ENCODE peak calls at places on chromosomes 13 and 19, in four cellular contexts. One of them, this sample, is unnamed.

GRCh38 chr19:47697863-47698609 is 15.2 kb upstream of the EHD2 start:
- DNase-seq in upper lobe of left lung: peak; percentile 77
- DNase-seq in GM23338: peak; percentile 95
- DNase-seq in breast epithelium: peak; percentile 60
- DNase-seq in this sample: peak; percentile 73

GRCh38 chr13:106649495-106649894 is 81.6 kb upstream of the ARGLU1 start:
- DNase-seq in upper lobe of left lung: no peak
- DNase-seq in breast epithelium: no peak
- DNase-seq in GM23338: no peak
- DNase-seq in this sample: no peak

GRCh38 chr13:44237276-44237767 is 136.3 kb upstream of the SERP2 start:
- DNase-seq in upper lobe of left lung: peak; percentile 73
- DNase-seq in breast epithelium: peak; percentile 56
- DNase-seq in GM23338: no peak
- DNase-seq in this sample: peak; percentile 28

GRCh38 chr19:48390188-48391099 is 907 bp downstream of the KDELR1 start:
- DNase-seq in upper lobe of left lung: peak; percentile 56
- DNase-seq in breast epithelium: peak; percentile 50
- DNase-seq in GM23338: peak; percentile 82
- DNase-seq in this sample: peak; percentile 52

GRCh38 chr19:12611361-12611699 is 610 bp downstream of the ZNF791 start:
- DNase-seq in upper lobe of left lung: peak; percentile 61
- DNase-seq in GM23338: peak; percentile 72
- DNase-seq in breast epithelium: peak; percentile 76
- DNase-seq in this sample: peak; percentile 73

GRCh38 chr19:46515879-46516350 is 20.2 kb upstream of the PNMA8B start:
- DNase-seq in GM23338: peak; percentile 80
- DNase-seq in breast epithelium: no peak
- DNase-seq in upper lobe of left lung: no peak
- DNase-seq in this sample: no peak

GRCh38 chr19:51196181-51196580 is 28.7 kb upstream of the CD33 start:
- DNase-seq in breast epithelium: no peak
- DNase-seq in GM23338: no peak
- DNase-seq in upper lobe of left lung: no peak
- DNase-seq in this sample: no peak

GRCh38 chr19:30625947-30626346 is 253.8 kb downstream of the ZNF536 start:
- DNase-seq in GM23338: no peak
- DNase-seq in breast epithelium: no peak
- DNase-seq in upper lobe of left lung: no peak
- DNase-seq in this sample: no peak

GRCh38 chr13:30063892-30064291 is 213.5 kb upstream of the UBL3 start:
- DNase-seq in breast epithelium: no peak
- DNase-seq in upper lobe of left lung: no peak
- DNase-seq in GM23338: no peak
- DNase-seq in this sample: no peak

GRCh38 chr19:49591731-49592485 is 926 bp downstream of the PRR12 start:
- DNase-seq in breast epithelium: peak; percentile 37
- DNase-seq in upper lobe of left lung: peak; percentile 38
- DNase-seq in GM23338: peak; percentile 82
- DNase-seq in this sample: no peak

GRCh38 chr13:112893570-112894422 is 75.2 kb upstream of the MCF2L start:
- DNase-seq in upper lobe of left lung: peak; percentile 52
- DNase-seq in breast epithelium: no peak
- DNase-seq in GM23338: peak; percentile 71
- DNase-seq in this sample: no peak

GRCh38 chr13:79987761-79988160 is 353.2 kb downstream of the SPRY2 start:
- DNase-seq in GM23338: no peak
- DNase-seq in breast epithelium: no peak
- DNase-seq in upper lobe of left lung: no peak
- DNase-seq in this sample: no peak

GRCh38 chr19:38455031-38455430 is 21.5 kb downstream of the RYR1 start:
- DNase-seq in breast epithelium: no peak
- DNase-seq in upper lobe of left lung: no peak
- DNase-seq in GM23338: peak; percentile 68
- DNase-seq in this sample: no peak

GRCh38 chr19:51359294-51359693 is 6.9 kb downstream of the ETFB start:
- DNase-seq in breast epithelium: no peak
- DNase-seq in GM23338: no peak
- DNase-seq in upper lobe of left lung: no peak
- DNase-seq in this sample: no peak

DNA sequence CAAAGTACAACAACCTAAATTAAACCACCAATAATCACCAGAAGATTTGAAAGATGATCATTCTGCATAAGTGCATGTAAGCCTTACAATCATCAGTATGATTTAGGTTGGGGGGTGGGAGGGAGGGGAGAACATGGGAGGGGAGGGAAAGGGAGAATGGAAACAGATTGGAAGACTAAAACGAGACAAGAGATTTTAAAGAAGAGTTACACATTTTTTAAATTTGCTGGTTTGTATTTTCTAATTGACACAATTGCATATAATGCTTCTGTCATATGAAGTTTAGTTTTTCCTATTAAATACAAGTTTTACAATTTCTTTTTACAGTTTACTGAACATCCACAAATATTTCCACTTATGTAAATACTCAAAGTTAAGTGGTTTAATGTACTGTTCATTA is 2118.9 kb downstream of the PCDH9 start:
- DNase-seq in upper lobe of left lung: no peak
- DNase-seq in breast epithelium: no peak
- DNase-seq in GM23338: no peak
- DNase-seq in this sample: no peak
- TF ChIP-seq POLR2AphosphoS5 in upper lobe of left lung: no peak
- TF ChIP-seq POLR2AphosphoS5 in breast epithelium: no peak
- TF ChIP-seq POLR2AphosphoS5 in GM23338: no peak
- TF ChIP-seq POLR2AphosphoS5 in this sample: no peak

DNA sequence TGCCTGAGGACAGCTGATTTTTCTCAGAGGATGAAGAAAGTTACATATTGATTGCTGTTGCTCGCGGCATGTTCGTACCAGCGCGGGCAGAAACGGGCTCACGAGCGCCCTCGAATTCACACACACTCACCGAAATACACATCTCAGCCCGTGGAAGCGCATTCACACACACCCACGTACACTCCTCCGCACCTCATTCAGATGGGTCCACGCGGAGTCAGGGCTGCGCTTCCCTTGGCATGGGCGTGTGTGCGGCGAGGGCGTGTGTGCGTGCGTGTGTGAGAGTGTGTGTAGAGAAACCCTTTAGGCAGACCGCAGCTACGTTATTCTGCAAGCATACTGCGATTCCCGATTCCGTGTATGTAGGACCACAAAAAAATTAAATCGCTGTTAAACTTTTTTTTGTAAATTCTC is 2.1 kb upstream of the PCDH17 start:
- DNase-seq in breast epithelium: no peak
- DNase-seq in upper lobe of left lung: no peak
- DNase-seq in GM23338: peak; percentile 11
- DNase-seq in this sample: no peak
- H3K4me3 ChIP-seq in breast epithelium: peak overlapping the region; percentile 48
- H3K4me3 ChIP-seq in upper lobe of left lung: peak overlapping the region; percentile 45
- H3K4me3 ChIP-seq in GM23338: peak overlapping the region; percentile 81
- H3K4me3 ChIP-seq in this sample: no peak overlapping the region

GRCh38 chr13:48494874-48495273 is 38.0 kb downstream of the RCBTB2 start:
- DNase-seq in breast epithelium: no peak
- DNase-seq in upper lobe of left lung: no peak
- DNase-seq in GM23338: no peak
- DNase-seq in this sample: no peak
- H3K4me1 ChIP-seq in breast epithelium: peaks cover 14% of the 10 kb centered on the region
- H3K4me1 ChIP-seq in upper lobe of left lung: peaks cover 24% of the 10 kb centered on the region
- H3K4me1 ChIP-seq in GM23338: peaks cover 9% of the 10 kb centered on the region
- H3K4me1 ChIP-seq in this sample: no peaks in the 10 kb centered on the region

DNA sequence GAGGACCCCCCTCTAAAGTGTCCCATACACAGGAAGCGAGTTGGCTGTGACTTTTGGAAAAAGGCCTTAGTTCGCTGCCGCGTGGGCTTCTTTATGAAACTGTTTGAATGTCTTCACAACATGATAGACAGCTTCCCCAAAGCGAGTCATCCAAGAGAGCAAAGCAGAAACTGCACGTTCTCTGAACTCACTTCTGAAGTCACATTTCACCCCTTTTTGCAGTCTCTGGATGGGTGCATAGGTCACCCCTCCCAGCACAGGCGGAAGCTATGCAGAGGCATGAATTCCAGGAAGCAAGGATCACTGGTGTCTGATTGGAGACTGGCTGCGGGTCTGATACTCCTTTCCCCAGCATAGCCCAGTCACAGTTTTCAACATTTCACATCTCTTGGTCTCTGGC is 10.6 kb downstream of the GPI start:
- DNase-seq in breast epithelium: no peak
- DNase-seq in GM23338: no peak
- DNase-seq in upper lobe of left lung: no peak
- DNase-seq in this sample: no peak
- TF ChIP-seq POLR2AphosphoS5 in breast epithelium: no peak
- TF ChIP-seq POLR2AphosphoS5 in GM23338: no peak
- TF ChIP-seq POLR2AphosphoS5 in upper lobe of left lung: no peak
- TF ChIP-seq POLR2AphosphoS5 in this sample: no peak

DNA sequence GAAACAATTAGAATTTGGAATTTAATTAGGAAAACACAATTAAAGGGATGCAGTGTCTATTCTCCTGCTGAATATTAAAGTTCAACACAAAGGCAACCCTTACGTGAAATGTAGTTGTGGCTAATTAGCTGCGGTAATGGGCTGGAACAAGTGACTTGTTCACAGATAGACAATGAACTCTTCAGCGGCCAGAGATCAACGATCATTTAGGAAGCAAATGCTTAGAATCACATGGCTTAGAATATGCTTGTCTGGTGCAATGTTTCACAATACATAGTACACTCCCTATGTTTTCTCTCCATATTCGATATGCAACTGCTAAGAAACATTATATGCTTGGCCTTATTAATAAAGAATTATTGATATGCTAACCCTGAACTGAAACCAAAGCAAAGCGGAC is 25.8 kb upstream of the MTUS2 start:
- DNase-seq in upper lobe of left lung: no peak
- DNase-seq in breast epithelium: no peak
- DNase-seq in GM23338: no peak
- DNase-seq in this sample: no peak
- H3K4me3 ChIP-seq in upper lobe of left lung: no peak overlapping the region
- H3K4me3 ChIP-seq in breast epithelium: no peak overlapping the region
- H3K4me3 ChIP-seq in GM23338: no peak overlapping the region
- H3K4me3 ChIP-seq in this sample: no peak overlapping the region

GRCh38 chr13:40613954-40614353 is 52.5 kb downstream of the FOXO1 start:
- DNase-seq in GM23338: no peak
- DNase-seq in upper lobe of left lung: no peak
- DNase-seq in breast epithelium: no peak
- DNase-seq in this sample: no peak

GRCh38 chr13:40618581-40619478 is 47.6 kb downstream of the FOXO1 start:
- DNase-seq in breast epithelium: no peak
- DNase-seq in GM23338: no peak
- DNase-seq in upper lobe of left lung: no peak
- DNase-seq in this sample: no peak

GRCh38 chr13:40613192-40613818 is 53.1 kb downstream of the FOXO1 start:
- DNase-seq in breast epithelium: no peak
- DNase-seq in GM23338: no peak
- DNase-seq in upper lobe of left lung: peak; percentile 47
- DNase-seq in this sample: peak; percentile 30

GRCh38 chr13:40617801-40618356 is 48.6 kb downstream of the FOXO1 start:
- DNase-seq in upper lobe of left lung: peak; percentile 40
- DNase-seq in breast epithelium: no peak
- DNase-seq in GM23338: no peak
- DNase-seq in this sample: no peak

DNA sequence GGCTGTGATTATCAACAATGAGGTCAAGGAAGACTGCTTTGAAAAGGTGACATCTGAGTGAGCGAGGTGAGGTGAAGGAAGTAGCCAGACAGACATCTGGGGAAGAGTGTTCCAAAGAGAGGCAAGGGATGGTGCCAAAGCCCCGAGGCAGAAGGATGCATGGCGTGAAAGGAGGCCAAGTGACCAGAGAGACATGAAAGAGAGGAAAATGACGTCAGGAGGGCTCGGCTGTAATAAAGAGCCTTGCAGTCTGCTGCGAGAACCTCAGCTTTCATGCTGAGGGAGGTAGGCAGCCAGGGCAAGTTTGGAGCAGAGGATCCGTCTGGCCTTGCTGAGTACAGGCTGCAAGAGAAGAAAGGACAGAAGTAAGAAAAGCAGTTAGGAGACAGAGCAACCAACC is 50.8 kb downstream of the FOXO1 start:
- DNase-seq in breast epithelium: no peak
- DNase-seq in GM23338: no peak
- DNase-seq in upper lobe of left lung: no peak
- DNase-seq in this sample: no peak
- H3K4me1 ChIP-seq in breast epithelium: peaks cover 11% of the 10 kb centered on the region
- H3K4me1 ChIP-seq in GM23338: peaks cover 90% of the 10 kb centered on the region
- H3K4me1 ChIP-seq in upper lobe of left lung: peaks cover 58% of the 10 kb centered on the region
- H3K4me1 ChIP-seq in this sample: peaks cover 7% of the 10 kb centered on the region

GRCh38 chr13:101289764-101290163 is 126.5 kb downstream of the NALCN start:
- DNase-seq in GM23338: peak; percentile 89
- DNase-seq in upper lobe of left lung: no peak
- DNase-seq in breast epithelium: no peak
- DNase-seq in this sample: no peak
- TF ChIP-seq POLR2AphosphoS5 in GM23338: no peak
- TF ChIP-seq POLR2AphosphoS5 in upper lobe of left lung: no peak
- TF ChIP-seq POLR2AphosphoS5 in breast epithelium: no peak
- TF ChIP-seq POLR2AphosphoS5 in this sample: no peak

GRCh38 chr19:2318923-2319322 is 9.5 kb downstream of the LSM7 start:
- DNase-seq in upper lobe of left lung: no peak
- DNase-seq in breast epithelium: no peak
- DNase-seq in GM23338: no peak
- DNase-seq in this sample: no peak
- H3K4me3 ChIP-seq in upper lobe of left lung: no peak overlapping the region
- H3K4me3 ChIP-seq in breast epithelium: no peak overlapping the region
- H3K4me3 ChIP-seq in GM23338: no peak overlapping the region
- H3K4me3 ChIP-seq in this sample: no peak overlapping the region

This sample was measured in prostate gland.